ENCODE peak calls at places on chromosome 4, in six cellular contexts. R is A549; T is neuronal stem cell; X is Caco-2; B is CD8-positive, alpha-beta T cell; C is AG04450. A is an unnamed sample.

GRCh38 chr4:152021788-152022438 is 261.1 kb upstream of the GATB start:
- DNase-seq in X (no peak), R (no peak), C (no peak), B (no peak), T (no peak), A (no peak)

GRCh38 chr4:1952046-1952700 is 56.6 kb downstream of the NELFA start:
- DNase-seq in X (no peak), T (no peak), B (no peak), R (no peak), C (no peak), A (no peak)

GRCh38 chr4:147096667-147097604 is 151.3 kb upstream of the TTC29 start:
- DNase-seq in T (peak), X (peak), C (peak), B (no peak), R (peak), A (peak)

GRCh38 chr4:3488791-3489190 is 25.7 kb downstream of the DOK7 start:
- DNase-seq in R (no peak), X (no peak), T (no peak), B (no peak), C (no peak), A (no peak)

GRCh38 chr4:5787311-5787710 is 76.3 kb downstream of the EVC start:
- DNase-seq in B (no peak), T (no peak), C (no peak), X (no peak), R (no peak), A (no peak)

GRCh38 chr4:40523581-40523980 is 106.1 kb downstream of the RBM47 start:
- DNase-seq in X (no peak), T (no peak), B (no peak), R (no peak), C (no peak), A (no peak)

GRCh38 chr4:6873291-6873690 is 36.3 kb upstream of the TBC1D14 start:
- DNase-seq in T (no peak), C (no peak), R (peak), X (no peak), B (no peak), A (no peak)

GRCh38 chr4:127586922-127587571 is 45.7 kb upstream of the INTU start:
- DNase-seq in R (peak), B (no peak), X (peak), T (no peak), C (no peak), A (peak)

GRCh38 chr4:147830987-147831386 is 99.1 kb downstream of the ARHGAP10 start:
- DNase-seq in R (no peak), C (no peak), T (no peak), B (no peak), X (no peak), A (no peak)

GRCh38 chr4:85703098-85703497 is 228.1 kb downstream of the ARHGAP24 start:
- DNase-seq in X (no peak), B (no peak), T (no peak), C (no peak), R (no peak), A (no peak)

GRCh38 chr4:145912391-145912790 is 26.2 kb downstream of the ZNF827 start:
- DNase-seq in X (no peak), R (no peak), C (no peak), B (no peak), T (no peak), A (no peak)

GRCh38 chr4:145909331-145909730 is 29.3 kb downstream of the ZNF827 start:
- DNase-seq in C (no peak), B (no peak), X (peak), R (peak), T (peak), A (peak)

GRCh38 chr4:145907363-145907762 is 31.3 kb downstream of the ZNF827 start:
- DNase-seq in X (no peak), R (no peak), T (no peak), B (no peak), C (no peak), A (no peak)

GRCh38 chr4:145907827-145908226 is 30.8 kb downstream of the ZNF827 start:
- DNase-seq in C (no peak), R (no peak), T (no peak), B (no peak), X (no peak), A (no peak)

GRCh38 chr4:145909773-145910172 is 28.9 kb downstream of the ZNF827 start:
- DNase-seq in C (no peak), B (no peak), R (peak), X (peak), T (no peak), A (no peak)
- H3K4me3 ChIP-seq in C (no peak), B (no peak), R (peak), X (peak), T (no peak), A (no peak)

GRCh38 chr4:24862073-24862751 is 50.6 kb downstream of the CCDC149 start:
- DNase-seq in B (no peak), T (no peak), R (no peak), C (no peak), X (no peak), A (no peak)

GRCh38 chr4:24872720-24873119 is 40.1 kb downstream of the CCDC149 start:
- DNase-seq in C (no peak), X (no peak), T (no peak), B (no peak), R (no peak), A (no peak)

GRCh38 chr4:24863799-24864198 is 49.0 kb downstream of the CCDC149 start:
- DNase-seq in B (no peak), X (no peak), T (no peak), C (no peak), R (no peak), A (no peak)

GRCh38 chr4:24871176-24871575 is 41.7 kb downstream of the CCDC149 start:
- DNase-seq in R (no peak), T (no peak), C (no peak), X (no peak), B (no peak), A (no peak)

GRCh38 chr4:24867766-24868296 is 45.0 kb downstream of the CCDC149 start:
- DNase-seq in B (no peak), R (no peak), T (no peak), X (no peak), C (no peak), A (peak)
- H3K4me3 ChIP-seq in B (no peak), R (no peak), T (no peak), X (no peak), C (no peak), A (no peak)

DNA sequence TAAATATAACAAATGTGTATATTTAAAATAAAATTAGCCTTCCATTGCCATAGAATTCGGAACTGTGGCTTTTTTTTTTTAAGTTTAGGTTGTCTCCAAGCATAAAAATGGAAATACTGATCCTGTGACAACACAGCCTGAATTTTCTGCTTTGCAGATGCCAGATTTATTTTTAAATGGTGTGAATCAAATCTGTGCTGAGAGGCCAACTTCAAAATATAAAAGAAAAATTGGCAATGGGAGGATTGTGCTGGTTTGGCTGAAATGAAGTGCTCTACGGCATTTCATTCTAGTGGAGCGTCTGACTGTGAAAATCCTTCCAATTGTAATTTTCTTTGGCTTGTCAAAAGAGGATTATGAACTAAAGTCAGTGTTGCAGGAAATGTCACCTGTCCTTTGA is 580.3 kb upstream of the ZFP42 start:
- DNase-seq in R (no peak), T (no peak), C (no peak), X (no peak), B (no peak), A (no peak)
- H3K4me3 ChIP-seq in R (no peak), T (no peak), C (no peak), X (no peak), B (no peak), A (no peak)

GRCh38 chr4:139279723-139280620 is at the start of gene MGARP:
- DNase-seq in R (peak), B (peak), T (peak), C (no peak), X (no peak), A (peak)
- H3K4me3 ChIP-seq in R (peak), B (peak), T (peak), C (peak), X (no peak), A (peak)

GRCh38 chr4:42750091-42750490 is 93.2 kb upstream of the ATP8A1 start:
- DNase-seq in R (no peak), X (peak), T (no peak), B (peak), C (no peak), A (peak)
- H3K4me3 ChIP-seq in R (no peak), X (no peak), T (no peak), B (no peak), C (no peak), A (no peak)